ENCODE peak calls at places on chromosomes 5 and 9, in five cellular contexts. Z is H9, T is neuronal stem cell, V is H1, R is trophoblast cell. C is an unnamed sample.

GRCh38 chr5:117249086-117249815 is 674.6 kb upstream of the SEMA6A start:
- DNase-seq in Z (no peak), T (no peak), V (no peak), R (no peak), C (no peak)

GRCh38 chr5:76542887-76543690 is 80.1 kb downstream of the F2RL2 start:
- DNase-seq in Z (no peak), T (no peak), V (no peak), R (peak), C (peak)

GRCh38 chr5:154541553-154541952 is 63.5 kb upstream of the HAND1 start:
- DNase-seq in Z (peak), T (no peak), V (no peak), R (no peak), C (no peak)

GRCh38 chr5:123350744-123351143 is 72.5 kb downstream of the CEP120 start:
- DNase-seq in Z (no peak), T (no peak), V (no peak), R (no peak), C (no peak)

GRCh38 chr9:134406366-134407122 is 80.3 kb downstream of the RXRA start:
- DNase-seq in Z (no peak), T (no peak), V (no peak), R (peak), C (peak)

GRCh38 chr5:175686396-175686795 is 28.5 kb downstream of the HRH2 start:
- DNase-seq in Z (no peak), T (no peak), V (no peak), R (no peak), C (no peak)

GRCh38 chr5:159403906-159404641 is 73.8 kb upstream of the IL12B start:
- DNase-seq in Z (no peak), T (no peak), V (no peak), R (peak), C (no peak)

GRCh38 chr9:128203842-128204551 is 818 bp downstream of the DNM1 start:
- DNase-seq in Z (peak), T (peak), V (no peak), R (no peak), C (peak)

GRCh38 chr5:125410501-125411162 is 664.2 kb upstream of the ZNF608 start:
- DNase-seq in Z (no peak), T (no peak), V (no peak), R (no peak), C (peak)

GRCh38 chr9:124835026-124835501 is 18.2 kb upstream of the WDR38 start:
- DNase-seq in Z (no peak), T (no peak), V (no peak), R (no peak), C (peak)

GRCh38 chr5:151155777-151156731 is 1.5 kb downstream of the ANXA6 start:
- DNase-seq in Z (no peak), T (no peak), V (no peak), R (no peak), C (peak)

GRCh38 chr9:131104016-131104740 is 7.8 kb downstream of the AIF1L start:
- DNase-seq in Z (peak), T (no peak), V (no peak), R (no peak), C (no peak)

GRCh38 chr9:133167769-133168168 is 4.1 kb upstream of the GBGT1 start:
- DNase-seq in Z (no peak), T (no peak), V (no peak), R (no peak), C (no peak)

GRCh38 chr5:7742241-7742656 is 108.7 kb downstream of the CFAP90 start:
- DNase-seq in Z (no peak), T (no peak), V (no peak), R (peak), C (no peak)

GRCh38 chr5:126117044-126117443 is 306.2 kb upstream of the GRAMD2B start:
- DNase-seq in Z (no peak), T (no peak), V (no peak), R (no peak), C (no peak)

GRCh38 chr9:136881691-136882108 is 4.6 kb upstream of the TRAF2 start:
- DNase-seq in Z (no peak), T (no peak), V (no peak), R (no peak), C (peak)

GRCh38 chr5:82004511-82004910 is 32.7 kb downstream of the ATG10 start:
- DNase-seq in Z (no peak), T (no peak), V (no peak), R (no peak), C (peak)

GRCh38 chr9:111632051-111632450 is 917 bp downstream of the DNAJC25 start:
- DNase-seq in Z (no peak), T (no peak), V (no peak), R (no peak), C (peak)

GRCh38 chr9:12363439-12363838 is 329.7 kb upstream of the TYRP1 start:
- DNase-seq in Z (no peak), T (no peak), V (no peak), R (no peak), C (no peak)
- H2BK12ac ChIP-seq in Z (no peak), T (no peak), V (no peak), R (no peak), C (no peak)

GRCh38 chr5:1091632-1092031 is 20.2 kb downstream of the SLC12A7 start:
- DNase-seq in Z (no peak), T (no peak), V (no peak), R (no peak), C (no peak)
- H2BK12ac ChIP-seq in Z (no peak), T (no peak), V (no peak), R (no peak), C (no peak)

GRCh38 chr5:110477923-110478322 is 248.5 kb downstream of the TMEM232 start:
- DNase-seq in Z (no peak), T (no peak), V (no peak), R (no peak), C (peak)

GRCh38 chr5:110478899-110479298 is 247.6 kb downstream of the TMEM232 start:
- DNase-seq in Z (no peak), T (no peak), V (no peak), R (no peak), C (peak)

GRCh38 chr5:110476164-110476563 is 250.3 kb downstream of the TMEM232 start:
- DNase-seq in Z (no peak), T (no peak), V (no peak), R (no peak), C (no peak)

DNA sequence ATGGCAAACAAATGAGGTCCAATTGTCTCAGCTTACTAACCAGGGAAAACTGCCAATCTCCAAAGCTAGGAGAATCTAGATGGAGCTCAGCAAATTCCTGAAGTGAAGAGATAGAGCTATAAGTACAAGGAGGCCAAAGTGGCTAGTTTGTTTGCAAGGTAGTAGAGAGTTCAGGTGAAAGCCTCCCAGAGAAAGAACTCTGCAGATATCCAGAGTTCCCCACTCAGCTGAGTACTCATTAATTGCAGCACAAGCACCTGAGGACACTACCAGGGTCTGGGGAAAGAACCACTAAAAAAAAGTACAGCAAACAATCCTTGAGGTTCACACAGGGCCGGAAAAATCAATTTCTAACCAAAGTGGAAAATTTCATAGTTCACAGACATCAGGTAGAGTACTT is 250.9 kb downstream of the TMEM232 start:
- DNase-seq in Z (no peak), T (no peak), V (no peak), R (no peak), C (no peak)
- H2BK12ac ChIP-seq in Z (no peak), T (no peak), V (no peak), R (no peak), C (no peak)

GRCh38 chr5:142360051-142360498 is 35.3 kb upstream of the SPRY4 start:
- DNase-seq in Z (no peak), T (no peak), V (no peak), R (no peak), C (no peak)
- H2BK12ac ChIP-seq in Z (no peak), T (no peak), V (peak), R (no peak), C (peak)